ENCODE peak calls at places on chromosomes 1 and 21, in six cellular contexts. W, U, S, M, N and Y are unnamed samples.

GRCh38 chr1:211625040-211625439 is 46.1 kb upstream of the SLC30A1 start:
- DNase-seq in S (no peak), U (no peak), M (no peak), N (peak; percentile 48), W (no peak), Y (peak; percentile 25)

GRCh38 chr1:100578201-100578600 is 40.3 kb downstream of the GPR88 start:
- DNase-seq in N (no peak), U (no peak), M (no peak), S (no peak), W (no peak), Y (no peak)

GRCh38 chr1:166174108-166174507 is 7.3 kb upstream of the FAM78B start:
- DNase-seq in S (no peak), N (peak; percentile 33), W (no peak), U (no peak), M (no peak), Y (peak; percentile 7)

GRCh38 chr1:210301254-210301955 is 27.3 kb upstream of the HHAT start:
- DNase-seq in M (no peak), N (no peak), W (no peak), U (no peak), S (no peak), Y (no peak)

GRCh38 chr1:197363855-197364254 is 95.8 kb downstream of the CRB1 start:
- DNase-seq in W (no peak), M (no peak), S (no peak), U (no peak), N (no peak), Y (no peak)

GRCh38 chr21:15967661-15968060 is 237.9 kb downstream of the USP25 start:
- DNase-seq in S (no peak), U (no peak), N (no peak), W (no peak), M (no peak), Y (no peak)

GRCh38 chr1:19651141-19651737 is 7.1 kb downstream of the NBL1 start:
- DNase-seq in W (peak; percentile 79), N (peak; percentile 90), U (peak; percentile 77), S (peak; percentile 71), M (no peak), Y (peak; percentile 27)

GRCh38 chr21:33767236-33767635 is 124.9 kb downstream of the ITSN1 start:
- DNase-seq in M (no peak), U (no peak), N (no peak), S (no peak), W (no peak), Y (no peak)

GRCh38 chr1:88302843-88303486 is 381.1 kb upstream of the PKN2 start:
- DNase-seq in W (no peak), M (no peak), N (no peak), U (no peak), S (no peak), Y (peak; percentile 14)

GRCh38 chr1:19220991-19221390 is 10.9 kb upstream of the UBR4 start:
- DNase-seq in W (no peak), S (no peak), N (no peak), M (no peak), U (no peak), Y (no peak)

GRCh38 chr1:84887261-84887934 is 5.6 kb downstream of the LPAR3 start:
- DNase-seq in S (no peak), N (no peak), U (no peak), W (no peak), M (no peak), Y (no peak)

GRCh38 chr1:89311757-89312156 is 39.1 kb upstream of the GBP5 start:
- DNase-seq in S (no peak), U (no peak), M (no peak), N (no peak), W (no peak), Y (no peak)

GRCh38 chr1:216215169-216215568 is 208.1 kb downstream of the USH2A start:
- DNase-seq in U (no peak), W (no peak), N (no peak), S (no peak), M (no peak), Y (no peak)

GRCh38 chr1:5532811-5533210 is 459.4 kb downstream of the NPHP4 start:
- DNase-seq in W (no peak), N (no peak), U (no peak), M (no peak), S (no peak), Y (no peak)

GRCh38 chr1:168643152-168643551 is 66.7 kb downstream of the XCL1 start:
- DNase-seq in W (no peak), M (no peak), S (no peak), U (no peak), N (no peak), Y (no peak)

GRCh38 chr1:216346521-216346920 is 76.7 kb downstream of the USH2A start:
- DNase-seq in U (no peak), M (no peak), W (no peak), S (no peak), N (no peak), Y (no peak)

GRCh38 chr1:222736972-222737371 is at the start of gene FAM177B:
- DNase-seq in M (no peak), S (no peak), N (no peak), W (no peak), U (no peak), Y (no peak)

GRCh38 chr1:71252900-71253299 is 172.1 kb upstream of the ZRANB2 start:
- DNase-seq in S (no peak), U (no peak), M (no peak), N (no peak), W (no peak), Y (no peak)

GRCh38 chr21:45537746-45538291 is 4.4 kb downstream of the SLC19A1 start:
- DNase-seq in N (no peak), M (peak; percentile 46), U (no peak), S (peak; percentile 29), W (peak; percentile 35), Y (no peak)

GRCh38 chr1:95323117-95323516 is 89.1 kb downstream of the RWDD3 start:
- DNase-seq in N (no peak), S (no peak), W (no peak), M (no peak), U (no peak), Y (no peak)

GRCh38 chr1:66917476-66917875 is 7.2 kb downstream of the DNAI4 start:
- DNase-seq in S (no peak), M (no peak), U (no peak), W (no peak), N (no peak), Y (no peak)

GRCh38 chr1:94693435-94693834 is 126.7 kb upstream of the SLC44A3 start:
- DNase-seq in N (no peak), U (no peak), M (no peak), S (no peak), W (no peak), Y (no peak)

GRCh38 chr1:226697608-226698544 is 41.2 kb downstream of the ITPKB start:
- DNase-seq in U (no peak), M (no peak), W (no peak), S (no peak), N (no peak), Y (no peak)

GRCh38 chr1:32666866-32667566 is 16.0 kb downstream of the RBBP4 start:
- DNase-seq in S (no peak), W (no peak), N (no peak), U (no peak), M (no peak), Y (no peak)

DNA sequence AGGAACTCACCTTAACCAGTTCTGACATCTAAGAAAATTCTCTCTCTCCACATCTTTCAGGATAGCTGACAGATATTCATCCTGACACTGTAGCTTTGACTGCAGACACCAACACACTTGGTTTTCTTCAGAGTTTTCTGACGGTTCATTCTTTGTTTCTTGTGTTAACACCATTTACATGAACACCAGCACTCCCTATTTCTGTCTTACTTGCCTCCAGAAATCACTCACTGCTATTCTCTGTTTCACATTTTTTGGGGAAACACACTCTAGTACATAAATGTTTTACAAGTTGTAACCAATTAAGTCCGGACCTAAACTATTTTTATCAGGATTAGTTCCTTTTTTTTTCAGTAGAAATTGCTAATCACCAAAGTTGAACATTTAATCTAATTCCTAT is 15.4 kb downstream of the FLVCR1 start:
- DNase-seq in U (no peak), M (no peak), S (no peak), N (no peak), W (no peak), Y (no peak)
- H3K4me3 ChIP-seq in U (no peak overlapping the region), M (no peak overlapping the region), S (no peak overlapping the region), N (no peak overlapping the region), W (no peak overlapping the region), Y (no peak overlapping the region)

GRCh38 chr1:194296201-194296600 is 1109.8 kb upstream of the B3GALT2 start:
- DNase-seq in U (no peak), N (no peak), S (no peak), W (no peak), M (no peak), Y (no peak)

GRCh38 chr1:194295690-194296089 is 1109.3 kb upstream of the B3GALT2 start:
- DNase-seq in U (peak; percentile 13), W (no peak), M (no peak), S (no peak), N (no peak), Y (no peak)

GRCh38 chr1:194294006-194294405 is 1107.6 kb upstream of the B3GALT2 start:
- DNase-seq in N (no peak), W (no peak), S (no peak), U (no peak), M (no peak), Y (no peak)

GRCh38 chr1:194297999-194298598 is 1111.7 kb upstream of the B3GALT2 start:
- DNase-seq in W (no peak), U (no peak), M (no peak), S (no peak), N (no peak), Y (no peak)

GRCh38 chr1:194297100-194297499 is 1110.7 kb upstream of the B3GALT2 start:
- DNase-seq in S (no peak), U (no peak), N (no peak), W (no peak), M (no peak), Y (no peak)
- TF ChIP-seq EP300 in S (no peak), U (no peak), N (no peak), W (no peak), M (no peak), Y (no peak)

DNA sequence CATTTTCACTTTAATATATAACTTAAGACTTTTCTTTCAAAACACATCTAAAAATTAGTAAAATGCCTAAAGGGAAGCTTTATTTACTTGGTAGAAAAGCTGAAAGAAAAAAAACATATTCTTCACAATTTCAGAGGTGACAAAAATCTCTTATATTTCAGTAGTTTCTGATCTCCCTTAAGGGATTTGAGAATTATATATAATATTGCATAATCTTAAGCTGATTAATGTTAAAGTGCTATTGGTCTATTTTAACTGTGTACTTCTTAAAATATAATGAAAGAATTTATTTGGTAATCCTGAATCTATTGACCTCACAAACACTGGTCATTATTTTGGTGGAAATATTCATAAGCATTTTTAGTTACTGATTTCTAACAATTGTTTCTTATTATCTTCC is 1.2 kb upstream of the VPS45 start:
- DNase-seq in N (no peak), U (no peak), S (no peak), M (no peak), W (no peak), Y (no peak)
- H3K4me3 ChIP-seq in N (peak overlapping the region; percentile 81), U (peak overlapping the region; percentile 80), S (peak overlapping the region; percentile 88), M (peak overlapping the region; percentile 69), W (peak overlapping the region; percentile 64), Y (no peak overlapping the region)

GRCh38 chr1:59214764-59215208 is 82.1 kb upstream of the FGGY start:
- DNase-seq in U (no peak), N (no peak), M (no peak), S (no peak), W (no peak), Y (no peak)
- TF ChIP-seq EP300 in U (no peak), N (no peak), M (no peak), S (no peak), W (no peak), Y (no peak)